ENCODE peak calls at places on chromosomes 5 and 9, in seven cellular contexts. H is choroid plexus epithelial cell; X is stomach; B is midbrain; D is HFFc6; S is H9; J is stimulated activated CD8-positive, alpha-beta memory T cell treated with anti-CD3 and anti-CD28 coated beads, Interleukin-2, amount 100 ng/mL, for 1 hour. F is an unnamed sample.

GRCh38 chr5:103224118-103224893 is 34.3 kb upstream of the MACIR start:
- DNase-seq in S (peak; percentile 80), J (no peak), B (peak; percentile 46), X (no peak), D (peak; percentile 73), H (peak; percentile 94), F (peak; percentile 13)

GRCh38 chr9:115036691-115037090 is 81.3 kb downstream of the TNC start:
- DNase-seq in D (no peak), B (no peak), H (no peak), J (no peak), X (no peak), S (no peak), F (no peak)

GRCh38 chr5:141507387-141508091 is 18.7 kb downstream of the PCDHGC5 start:
- DNase-seq in X (no peak), H (peak; percentile 91), J (no peak), D (peak; percentile 71), B (no peak), S (no peak), F (no peak)

GRCh38 chr5:132388244-132389050 is 18.9 kb downstream of the SLC22A5 start:
- DNase-seq in D (peak; percentile 37), H (peak; percentile 68), J (no peak), B (no peak), S (no peak), X (no peak), F (no peak)

GRCh38 chr5:137606401-137606800 is 107.3 kb upstream of the SPOCK1 start:
- DNase-seq in H (no peak), S (no peak), J (no peak), B (no peak), X (no peak), D (no peak), F (no peak)

GRCh38 chr5:93430673-93431192 is 150.3 kb downstream of the NR2F1-AS1 start:
- DNase-seq in S (no peak), D (no peak), J (no peak), X (no peak), H (no peak), B (no peak), F (no peak)

GRCh38 chr5:165029471-165029870 is 1524.1 kb downstream of the MAT2B start:
- DNase-seq in S (peak; percentile 47), J (no peak), D (no peak), X (no peak), H (peak; percentile 23), B (peak; percentile 14), F (no peak)

GRCh38 chr9:81540142-81540701 is 149.1 kb downstream of the TLE1 start:
- DNase-seq in S (no peak), X (no peak), D (no peak), B (no peak), H (no peak), J (no peak), F (no peak)

GRCh38 chr9:128702949-128703615 is 779 bp downstream of the PKN3 start:
- DNase-seq in J (no peak), H (no peak), B (no peak), S (peak; percentile 63), D (no peak), X (no peak), F (no peak)

GRCh38 chr9:127175319-127175715 is 52.9 kb upstream of the ANGPTL2 start:
- DNase-seq in J (no peak), H (no peak), D (no peak), S (no peak), B (no peak), X (peak; percentile 3), F (no peak)

GRCh38 chr5:176870110-176870591 is 29.0 kb downstream of the HK3 start:
- DNase-seq in D (peak; percentile 49), J (no peak), B (peak; percentile 25), H (peak; percentile 48), X (peak; percentile 29), S (peak; percentile 80), F (no peak)

GRCh38 chr5:41542183-41542582 is 31.8 kb upstream of the PLCXD3 start:
- DNase-seq in S (no peak), D (no peak), B (no peak), X (no peak), J (no peak), H (no peak), F (no peak)

GRCh38 chr9:69049094-69049493 is 13.5 kb downstream of the FXN start:
- DNase-seq in X (no peak), H (no peak), B (no peak), J (no peak), D (no peak), S (no peak), F (no peak)

GRCh38 chr9:119370816-119371215 is 1.6 kb upstream of the BRINP1 start:
- DNase-seq in D (no peak), S (peak; percentile 77), J (no peak), X (no peak), B (peak; percentile 35), H (peak; percentile 41), F (no peak)

GRCh38 chr9:72476100-72476499 is 45.3 kb upstream of the TMC1 start:
- DNase-seq in H (no peak), S (no peak), X (peak; percentile 36), J (no peak), B (no peak), D (no peak), F (no peak)

GRCh38 chr9:113579270-113580040 is 115.9 kb downstream of the RGS3 start:
- DNase-seq in H (peak; percentile 60), S (no peak), J (no peak), D (no peak), B (no peak), X (peak; percentile 47), F (no peak)

GRCh38 chr5:2102821-2103776 is 220.4 kb upstream of the IRX4 start:
- DNase-seq in H (peak; percentile 34), X (no peak), S (no peak), B (no peak), J (no peak), D (no peak), F (no peak)

GRCh38 chr9:98038958-98039357 is 17.6 kb upstream of the NANS start:
- DNase-seq in J (no peak), S (no peak), B (no peak), D (no peak), X (no peak), H (no peak), F (no peak)

GRCh38 chr5:177362102-177362868 is 4.6 kb downstream of the RGS14 start:
- DNase-seq in J (peak; percentile 32), X (peak; percentile 40), S (no peak), B (no peak), H (no peak), D (no peak), F (no peak)

GRCh38 chr5:45532826-45533624 is 163.2 kb downstream of the HCN1 start:
- DNase-seq in S (no peak), J (no peak), X (no peak), B (no peak), H (no peak), D (no peak), F (no peak)

GRCh38 chr5:56814361-56814962 is 887 bp upstream of the MAP3K1 start:
- DNase-seq in H (no peak), J (no peak), B (no peak), D (peak; percentile 6), X (peak; percentile 36), S (peak; percentile 59), F (no peak)

GRCh38 chr9:121709798-121710197 is 58.4 kb downstream of the DAB2IP start:
- DNase-seq in S (no peak), J (no peak), X (no peak), H (no peak), D (no peak), B (no peak), F (no peak)

F was measured in memory B cell.